ENCODE peak calls at places on chromosome 1, in four cellular contexts. J is transverse colon; G is activated CD8-positive, alpha-beta T cell treated with anti-CD3 and anti-CD28 coated beads for 36 hours; V is H9. U is an unnamed sample.

GRCh38 chr1:236016083-236016482 is 48.8 kb downstream of the NID1 start:
- DNase-seq in G (no peak), J (peak), V (no peak), U (no peak)

GRCh38 chr1:227938911-227939790 is 8.6 kb downstream of the WNT9A start:
- DNase-seq in G (no peak), J (peak), V (no peak), U (no peak)

GRCh38 chr1:162561616-162562451 is at the start of gene UAP1:
- DNase-seq in V (peak), G (no peak), J (no peak), U (no peak)

GRCh38 chr1:109357673-109358072 is 40.0 kb downstream of the SORT1 start:
- DNase-seq in J (no peak), G (no peak), V (no peak), U (no peak)

GRCh38 chr1:210291786-210292275 is 36.9 kb upstream of the HHAT start:
- DNase-seq in J (no peak), V (no peak), G (no peak), U (no peak)

GRCh38 chr1:23619299-23620188 is 60.2 kb upstream of the ID3 start:
- DNase-seq in G (peak), V (peak), J (peak), U (no peak)

GRCh38 chr1:42860339-42861013 is 14.1 kb downstream of the ZNF691 start:
- DNase-seq in G (no peak), V (no peak), J (no peak), U (no peak)

GRCh38 chr1:100582943-100583342 is 45.0 kb downstream of the GPR88 start:
- DNase-seq in J (no peak), G (no peak), V (no peak), U (no peak)

GRCh38 chr1:210558302-210558701 is 229.6 kb downstream of the HHAT start:
- DNase-seq in V (no peak), J (no peak), G (no peak), U (no peak)

GRCh38 chr1:11487196-11487751 is 8.3 kb downstream of the DISP3 start:
- DNase-seq in J (no peak), G (no peak), V (no peak), U (peak)

GRCh38 chr1:11157867-11158266 is 31.3 kb upstream of the ANGPTL7 start:
- DNase-seq in J (no peak), V (no peak), G (no peak), U (no peak)

GRCh38 chr1:179137623-179138235 is 55.9 kb downstream of the TOR3A start:
- DNase-seq in J (no peak), V (no peak), G (no peak), U (no peak)

GRCh38 chr1:176939993-176940392 is 224.5 kb downstream of the ASTN1 start:
- DNase-seq in J (no peak), G (no peak), V (no peak), U (no peak)
- TF ChIP-seq CTCF in J (no peak), G (no peak), V (no peak), U (no peak)

GRCh38 chr1:83545450-83545849 is 453.5 kb downstream of the TTLL7 start:
- DNase-seq in V (no peak), J (no peak), G (no peak), U (no peak)
- TF ChIP-seq CTCF in V (peak), J (no peak), G (no peak), U (no peak)

DNA sequence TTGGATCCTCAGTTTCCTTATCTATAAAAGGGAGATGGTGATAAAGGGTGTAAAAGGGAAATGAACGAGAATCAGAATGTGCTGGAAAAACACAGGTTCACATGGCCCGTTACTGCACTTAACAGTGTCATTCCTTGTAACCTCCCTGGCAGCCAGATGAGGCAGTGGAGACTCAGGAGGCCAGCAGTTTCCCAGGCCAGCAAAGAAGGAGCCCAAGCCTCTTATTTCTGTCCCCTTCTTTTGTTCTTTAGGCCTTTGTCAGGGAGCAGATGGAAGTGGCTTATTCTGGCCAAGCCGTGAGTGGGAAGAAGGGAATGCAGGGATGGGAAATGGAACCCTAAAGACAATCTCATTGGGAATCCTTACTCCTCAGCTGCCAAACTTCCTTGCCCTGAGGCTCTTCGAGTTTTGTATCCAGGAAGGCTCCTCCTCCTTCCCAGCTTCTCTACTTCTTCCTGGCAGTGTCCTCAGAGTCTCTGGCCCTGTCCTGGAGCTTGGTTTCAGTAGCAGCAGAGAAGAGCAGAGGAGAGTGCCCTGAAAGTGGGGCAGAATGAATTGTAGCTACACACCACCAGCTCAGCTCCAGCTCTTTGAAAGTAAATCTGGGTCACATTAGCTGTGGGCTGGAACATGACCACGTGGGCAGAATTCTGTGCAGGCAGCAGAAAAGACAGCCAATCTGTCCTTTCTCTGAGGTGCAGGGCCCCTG is 63.8 kb downstream of the NDUFS5 start:
- DNase-seq in G (no peak), J (no peak), V (no peak), U (no peak)
- TF ChIP-seq CTCF in G (no peak), J (no peak), V (no peak), U (no peak)

GRCh38 chr1:53860967-53861411 is 22.9 kb upstream of the NDC1 start:
- DNase-seq in G (peak), J (peak), V (peak), U (no peak)
- TF ChIP-seq CTCF in G (peak), J (peak), V (peak), U (peak)

GRCh38 chr1:64404202-64404601 is 65.7 kb upstream of the CACHD1 start:
- DNase-seq in G (no peak), V (no peak), J (no peak), U (no peak)
- TF ChIP-seq CTCF in G (no peak), V (no peak), J (no peak), U (no peak)

GRCh38 chr1:177909416-177909815 is 60.4 kb downstream of the SEC16B start:
- DNase-seq in J (no peak), V (no peak), G (no peak), U (no peak)

GRCh38 chr1:177912991-177913390 is 56.9 kb downstream of the SEC16B start:
- DNase-seq in V (no peak), G (no peak), J (peak), U (no peak)

GRCh38 chr1:177914603-177915002 is 55.3 kb downstream of the SEC16B start:
- DNase-seq in J (no peak), V (no peak), G (no peak), U (no peak)

GRCh38 chr1:177915641-177916040 is 54.2 kb downstream of the SEC16B start:
- DNase-seq in G (no peak), V (no peak), J (no peak), U (no peak)

DNA sequence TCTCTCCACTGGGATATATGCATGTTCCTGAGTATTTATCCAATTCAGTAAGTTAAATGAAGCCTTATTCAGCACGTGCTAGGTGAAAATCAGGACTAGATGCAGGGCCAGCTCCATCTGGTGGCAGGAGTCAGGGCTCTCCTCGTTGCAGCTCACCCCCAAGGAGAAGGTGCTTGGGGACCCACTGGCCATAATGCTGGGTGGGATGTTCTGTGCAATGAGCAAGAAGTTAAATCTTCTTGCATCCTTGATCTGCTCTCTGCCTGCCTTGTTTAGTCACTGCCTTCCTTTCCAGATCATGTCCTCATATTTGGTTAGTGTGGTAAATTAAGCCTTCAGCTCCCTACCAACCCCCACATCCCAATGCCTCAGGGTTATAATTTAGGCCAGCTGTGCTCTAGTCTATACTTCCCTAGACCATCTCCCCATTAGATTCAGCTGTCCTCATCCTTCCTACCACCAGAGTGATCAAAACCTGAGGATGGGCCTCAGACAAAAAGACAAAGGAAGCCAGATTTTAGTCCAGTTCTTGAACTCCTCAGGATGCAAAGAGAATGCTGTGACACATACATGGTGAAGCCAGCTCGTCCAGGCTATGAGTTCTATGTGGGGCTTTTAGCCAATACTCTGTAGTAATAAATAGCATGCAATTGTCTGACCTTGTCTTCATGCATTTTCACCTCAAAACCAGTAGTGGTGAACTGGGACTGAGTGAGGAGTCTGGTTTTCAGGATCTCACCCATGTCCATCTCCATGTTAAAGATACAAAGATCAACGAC is 55.9 kb downstream of the SEC16B start:
- DNase-seq in J (peak), G (no peak), V (peak), U (no peak)
- TF ChIP-seq CTCF in J (peak), G (no peak), V (peak), U (peak)

GRCh38 chr1:85109475-85109874 is 61.2 kb upstream of the MCOLN3 start:
- DNase-seq in G (peak), J (peak), V (peak), U (peak)
- TF ChIP-seq CTCF in G (peak), J (peak), V (peak), U (peak)

DNA sequence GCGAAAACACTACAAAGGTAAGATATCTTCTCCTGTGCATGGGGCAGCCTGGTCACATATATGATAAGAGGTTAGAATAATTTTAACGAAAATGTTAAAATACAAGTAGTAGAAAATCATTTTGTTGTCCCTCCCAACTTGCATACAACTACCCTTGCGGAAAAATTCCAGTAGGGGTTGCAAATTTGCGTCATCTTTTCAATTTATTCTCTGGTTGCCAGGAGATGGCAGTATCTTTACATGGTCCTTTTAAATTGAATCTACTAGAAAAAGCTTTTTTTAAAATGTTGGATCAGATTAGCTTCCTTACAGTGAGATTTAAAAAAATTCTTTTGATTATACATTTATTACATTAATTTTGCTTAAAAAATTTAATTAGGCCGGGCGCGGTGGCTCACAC is 10.9 kb downstream of the S100PBP start:
- DNase-seq in V (no peak), G (no peak), J (no peak), U (no peak)
- TF ChIP-seq CTCF in V (peak), G (no peak), J (no peak), U (peak)

GRCh38 chr1:16614361-16615252 is 1.2 kb upstream of the NBPF1 start:
- DNase-seq in G (peak), J (peak), V (peak), U (no peak)

GRCh38 chr1:16617101-16617727 is 3.9 kb upstream of the NBPF1 start:
- DNase-seq in V (peak), J (no peak), G (no peak), U (no peak)

GRCh38 chr1:16612332-16613172 is 812 bp downstream of the NBPF1 start:
- DNase-seq in J (peak), V (peak), G (peak), U (no peak)

GRCh38 chr1:16615253-16616252 is 2.2 kb upstream of the NBPF1 start:
- DNase-seq in V (no peak), J (peak), G (no peak), U (no peak)

GRCh38 chr1:16613185-16614147 is at the start of gene NBPF1:
- DNase-seq in V (peak), J (peak), G (peak), U (peak)
- TF ChIP-seq CTCF in V (no peak), J (peak), G (no peak), U (no peak)

U was measured in D721Med.